ENCODE peak calls at places on chromosomes 2 and 18, in eight cellular contexts. C is AG08395, L is RPMI7951, T is A549, B is sciatic nerve, X is HTR-8/SVneo, K is IMR-90, J is lower lobe of right lung. A is an unnamed sample.
A peak's percentile ranks its signal among the peaks of the same experiment; 100 is the strongest.

GRCh38 chr2:129945557-129945956 is 33.9 kb upstream of the RAB6C start:
- DNase-seq in C (no peak), L (no peak), T (no peak), B (no peak), X (no peak), K (no peak), J (no peak), A (no peak)

GRCh38 chr18:13374468-13375301 is 156.1 kb downstream of the LDLRAD4 start:
- DNase-seq in C (no peak), L (peak; percentile 59), T (no peak), B (no peak), X (no peak), K (no peak), J (no peak), A (peak; percentile 27)

GRCh38 chr2:207276248-207276647 is 110.5 kb upstream of the KLF7 start:
- DNase-seq in C (no peak), L (no peak), T (no peak), B (no peak), X (no peak), K (no peak), J (no peak), A (no peak)

GRCh38 chr18:45171575-45172225 is 443.6 kb upstream of the SLC14A2 start:
- DNase-seq in C (peak; percentile 35), L (peak; percentile 23), T (no peak), B (no peak), X (no peak), K (no peak), J (no peak), A (peak; percentile 10)

GRCh38 chr2:9207641-9208301 is 1.2 kb downstream of the ASAP2 start:
- DNase-seq in C (no peak), L (no peak), T (peak; percentile 50), B (no peak), X (peak; percentile 43), K (no peak), J (peak; percentile 68), A (peak; percentile 35)

GRCh38 chr2:202479090-202479489 is 103.0 kb downstream of the BMPR2 start:
- DNase-seq in C (no peak), L (no peak), T (no peak), B (no peak), X (no peak), K (peak; percentile 1), J (no peak), A (no peak)

GRCh38 chr2:151757861-151758260 is 23.6 kb upstream of the NEB start:
- DNase-seq in C (no peak), L (no peak), T (no peak), B (no peak), X (no peak), K (no peak), J (no peak), A (no peak)

GRCh38 chr2:70767699-70768584 is at the start of gene ADD2:
- DNase-seq in C (peak; percentile 73), L (peak; percentile 22), T (peak; percentile 81), B (no peak), X (peak; percentile 72), K (peak; percentile 1), J (peak; percentile 43), A (peak; percentile 15)

GRCh38 chr2:190359896-190360376 is 16.5 kb downstream of the INPP1 start:
- DNase-seq in C (peak; percentile 67), L (peak; percentile 79), T (no peak), B (peak; percentile 66), X (no peak), K (peak; percentile 76), J (no peak), A (peak; percentile 74)

GRCh38 chr2:11410101-11410500 is 55.9 kb downstream of the E2F6 start:
- DNase-seq in C (no peak), L (no peak), T (no peak), B (no peak), X (no peak), K (no peak), J (no peak), A (no peak)

GRCh38 chr2:105749583-105750399 is 5.1 kb downstream of the NCK2 start:
- DNase-seq in C (no peak), L (no peak), T (no peak), B (no peak), X (no peak), K (peak; percentile 50), J (no peak), A (peak; percentile 94)

GRCh38 chr2:177275041-177275440 is 10.5 kb upstream of the NFE2L2 start:
- DNase-seq in C (peak; percentile 22), L (no peak), T (peak; percentile 76), B (no peak), X (no peak), K (peak; percentile 94), J (no peak), A (peak; percentile 95)

GRCh38 chr2:172889767-172890430 is 154.3 kb downstream of the RAPGEF4 start:
- DNase-seq in C (no peak), L (no peak), T (no peak), B (no peak), X (no peak), K (no peak), J (no peak), A (no peak)

GRCh38 chr2:224958466-224958857 is 83.8 kb downstream of the DOCK10 start:
- DNase-seq in C (peak; percentile 81), L (peak; percentile 71), T (no peak), B (no peak), X (no peak), K (peak; percentile 29), J (no peak), A (no peak)

GRCh38 chr2:238024986-238025385 is 35.8 kb upstream of the SCLY start:
- DNase-seq in C (peak; percentile 30), L (peak; percentile 47), T (no peak), B (no peak), X (no peak), K (peak; percentile 89), J (no peak), A (peak; percentile 73)

GRCh38 chr2:16665746-16666452 is at the start of gene CYRIA:
- DNase-seq in C (peak; percentile 52), L (peak; percentile 30), T (no peak), B (peak; percentile 80), X (no peak), K (no peak), J (peak; percentile 77), A (peak; percentile 33)

GRCh38 chr18:8706981-8707940 is 1.9 kb downstream of the MTCL1 start:
- DNase-seq in C (peak; percentile 62), L (peak; percentile 74), T (peak; percentile 82), B (peak; percentile 66), X (no peak), K (peak; percentile 73), J (peak; percentile 58), A (peak; percentile 80)

GRCh38 chr2:7886665-7887064 is 795.2 kb upstream of the ID2 start:
- DNase-seq in C (no peak), L (no peak), T (no peak), B (no peak), X (no peak), K (peak; percentile 2), J (no peak), A (no peak)

GRCh38 chr2:85369500-85369899 is 14.9 kb downstream of the ELMOD3 start:
- DNase-seq in C (no peak), L (no peak), T (peak; percentile 30), B (no peak), X (no peak), K (no peak), J (no peak), A (no peak)

GRCh38 chr18:46324556-46324955 is 220.4 kb downstream of the HAUS1 start:
- DNase-seq in C (peak; percentile 75), L (peak; percentile 65), T (peak; percentile 49), B (no peak), X (peak; percentile 47), K (peak; percentile 62), J (no peak), A (peak; percentile 79)

GRCh38 chr2:45168731-45169338 is 159.6 kb upstream of the SIX2 start:
- DNase-seq in C (no peak), L (peak; percentile 36), T (peak; percentile 46), B (no peak), X (peak; percentile 48), K (no peak), J (no peak), A (no peak)

GRCh38 chr2:143960177-143960576 is 559.7 kb downstream of the ZEB2 start:
- DNase-seq in C (no peak), L (no peak), T (no peak), B (no peak), X (no peak), K (peak; percentile 32), J (no peak), A (peak; percentile 10)

GRCh38 chr2:177489719-177490301 is 97.2 kb downstream of the AGPS start:
- DNase-seq in C (peak; percentile 44), L (peak; percentile 36), T (peak; percentile 42), B (no peak), X (peak; percentile 22), K (peak; percentile 49), J (no peak), A (peak; percentile 27)

GRCh38 chr2:64059270-64059669 is 40.0 kb upstream of the VPS54 start:
- DNase-seq in C (no peak), L (no peak), T (no peak), B (no peak), X (no peak), K (no peak), J (no peak), A (no peak)

GRCh38 chr2:11224887-11225286 is 69.6 kb downstream of the SLC66A3 start:
- DNase-seq in C (no peak), L (no peak), T (no peak), B (no peak), X (no peak), K (no peak), J (no peak), A (no peak)

GRCh38 chr2:10237392-10238321 is 65.0 kb upstream of the HPCAL1 start:
- DNase-seq in C (no peak), L (no peak), T (no peak), B (no peak), X (no peak), K (no peak), J (peak; percentile 28), A (no peak)

GRCh38 chr2:73919596-73920228 is 7.0 kb upstream of the DGUOK start:
- DNase-seq in C (no peak), L (no peak), T (no peak), B (no peak), X (no peak), K (no peak), J (no peak), A (no peak)